ENCODE peak calls at places on chromosomes 7 and 10, in seven cellular contexts. L, X, P, Z, R, T and Y are unnamed samples. For H3K4me1, the result is how much of the 10 kb centered on the place peaks cover.

GRCh38 chr7:55733584-55733983 is 129.0 kb downstream of the SEPTIN14 start:
- DNase-seq in Z (no peak), R (no peak), T (peak), L (no peak), X (no peak), P (no peak), Y (no peak)

GRCh38 chr7:28466341-28466740 is 54.0 kb downstream of the CREB5 start:
- DNase-seq in L (no peak), X (no peak), Z (no peak), P (no peak), R (no peak), T (no peak), Y (no peak)

GRCh38 chr10:91521444-91521843 is 111.3 kb downstream of the HECTD2 start:
- DNase-seq in L (no peak), T (peak), Z (no peak), X (no peak), P (no peak), R (no peak), Y (no peak)

GRCh38 chr10:114723361-114723760 is 65.3 kb upstream of the ABLIM1 start:
- DNase-seq in P (no peak), X (no peak), R (no peak), T (no peak), Z (no peak), L (no peak), Y (no peak)

GRCh38 chr7:41110186-41110585 is 592.7 kb downstream of the INHBA start:
- DNase-seq in Z (no peak), P (no peak), R (no peak), T (no peak), X (peak), L (no peak), Y (no peak)

GRCh38 chr10:71773221-71773971 is at the start of gene VSIR:
- DNase-seq in P (peak), L (peak), R (peak), X (peak), Z (no peak), T (peak), Y (no peak)

GRCh38 chr10:69093933-69094332 is 6.0 kb downstream of the SRGN start:
- DNase-seq in Z (no peak), R (no peak), X (no peak), P (no peak), L (no peak), T (peak), Y (no peak)

GRCh38 chr7:131774419-131775220 is 218.2 kb upstream of the PODXL start:
- DNase-seq in X (no peak), R (no peak), Z (no peak), T (peak), P (no peak), L (no peak), Y (peak)

GRCh38 chr10:33031815-33032320 is 73.8 kb upstream of the ITGB1 start:
- DNase-seq in P (no peak), Z (no peak), X (no peak), R (no peak), L (no peak), T (no peak), Y (no peak)

GRCh38 chr7:4682621-4683042 is 537 bp downstream of the FOXK1 start:
- DNase-seq in Z (no peak), T (peak), L (peak), P (peak), X (peak), R (peak), Y (no peak)

GRCh38 chr7:95276114-95276513 is 48.2 kb downstream of the PON1 start:
- DNase-seq in L (no peak), X (peak), T (no peak), R (no peak), Z (no peak), P (no peak), Y (no peak)

GRCh38 chr7:30238721-30239441 is 45.5 kb upstream of the ZNRF2 start:
- DNase-seq in L (peak), P (peak), R (peak), Z (peak), X (peak), T (peak), Y (no peak)

GRCh38 chr7:66267249-66267648 is 62.1 kb downstream of the TPST1 start:
- DNase-seq in Z (no peak), R (no peak), X (no peak), T (peak), P (no peak), L (peak), Y (no peak)

GRCh38 chr10:14056545-14057332 is 274.0 kb downstream of the FRMD4A start:
- DNase-seq in P (no peak), Z (no peak), L (no peak), T (peak), R (no peak), X (no peak), Y (no peak)

GRCh38 chr10:48609899-48610584 is 5.2 kb upstream of the ARHGAP22 start:
- DNase-seq in Z (no peak), R (no peak), T (no peak), X (no peak), L (no peak), P (no peak), Y (no peak)

GRCh38 chr7:156578578-156578940 is 62.0 kb upstream of the RNF32 start:
- DNase-seq in P (no peak), L (no peak), X (no peak), R (no peak), T (no peak), Z (no peak), Y (no peak)

GRCh38 chr10:62093863-62094291 is 174.8 kb downstream of the RTKN2 start:
- DNase-seq in Z (no peak), X (peak), P (no peak), T (peak), L (no peak), R (no peak), Y (no peak)

GRCh38 chr10:22681301-22681700 is 33.1 kb downstream of the PIP4K2A start:
- DNase-seq in X (no peak), P (no peak), T (no peak), Z (no peak), L (no peak), R (no peak), Y (no peak)

GRCh38 chr7:44348300-44348699 is 22.9 kb upstream of the CAMK2B start:
- DNase-seq in Z (no peak), L (no peak), P (peak), R (no peak), T (peak), X (peak), Y (peak)

GRCh38 chr10:100993986-100994708 is 5.5 kb upstream of the LZTS2 start:
- DNase-seq in R (no peak), L (no peak), Z (no peak), P (no peak), X (no peak), T (peak), Y (no peak)

GRCh38 chr7:475951-476441 is 43.6 kb downstream of the PDGFA start:
- DNase-seq in Z (peak), L (no peak), P (no peak), R (peak), X (no peak), T (no peak), Y (no peak)

GRCh38 chr10:121572857-121573540 is 25.2 kb downstream of the FGFR2 start:
- DNase-seq in Z (no peak), P (no peak), L (no peak), T (no peak), R (no peak), X (no peak), Y (no peak)
- H3K27ac ChIP-seq in Z (no peak), P (no peak), L (no peak), T (peak), R (no peak), X (no peak), Y (no peak)

DNA sequence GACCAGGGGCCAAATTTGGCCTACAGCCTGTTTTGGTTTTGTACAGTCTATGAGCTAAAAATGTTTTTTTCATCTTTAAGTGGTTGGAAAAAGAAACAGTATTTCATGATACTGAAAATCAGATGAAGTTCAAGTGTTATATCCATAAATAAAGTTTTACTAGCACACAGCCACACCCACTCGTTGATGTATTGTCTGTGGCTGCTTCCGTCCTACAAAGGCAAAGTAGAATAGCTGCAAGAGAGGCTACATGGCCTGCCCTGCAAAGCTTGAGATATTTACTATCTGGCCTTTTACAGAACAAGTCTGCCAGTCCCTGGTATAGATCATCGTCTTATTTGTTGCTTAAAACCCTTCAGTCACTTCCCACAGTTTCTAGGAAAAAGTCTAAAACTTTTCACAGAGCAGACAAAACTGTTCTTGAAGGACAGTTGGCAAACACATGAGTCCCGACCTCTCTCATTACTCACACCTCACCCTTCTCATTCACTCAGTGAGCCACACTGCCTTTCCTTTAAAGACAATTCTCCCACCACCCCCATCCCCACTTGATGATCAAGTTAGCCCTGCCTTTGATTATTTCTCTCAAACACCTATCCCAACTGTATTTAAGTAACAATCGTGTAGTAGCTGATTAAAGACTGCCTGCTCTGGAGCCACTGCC is 9.9 kb downstream of the RHEB start:
- DNase-seq in Z (no peak), P (no peak), L (no peak), X (no peak), T (no peak), R (no peak), Y (no peak)
- H3K4me1 ChIP-seq in Z (under half), P (under half), L (under half), X (under half), T (under half), R (half or more), Y (under half)

GRCh38 chr7:140640060-140640611 is 477 bp downstream of the DENND2A start:
- DNase-seq in P (no peak), Z (no peak), X (no peak), T (peak), L (peak), R (peak), Y (no peak)
- H3K27ac ChIP-seq in P (no peak), Z (peak), X (no peak), T (no peak), L (peak), R (peak), Y (no peak)

GRCh38 chr7:92794386-92794785 is 42.0 kb downstream of the CDK6 start:
- DNase-seq in X (no peak), L (no peak), P (no peak), R (no peak), T (no peak), Z (no peak), Y (no peak)
- H3K4me1 ChIP-seq in X (under half), L (under half), P (under half), R (under half), T (under half), Z (under half), Y (under half)

GRCh38 chr10:98367626-98368451 is 47.1 kb downstream of the PYROXD2 start:
- DNase-seq in T (no peak), X (no peak), L (no peak), P (no peak), R (no peak), Z (no peak), Y (no peak)

GRCh38 chr10:98365698-98366530 is 49.1 kb downstream of the PYROXD2 start:
- DNase-seq in L (no peak), P (no peak), R (no peak), Z (no peak), X (peak), T (no peak), Y (no peak)

GRCh38 chr10:98363188-98363587 is 51.8 kb downstream of the PYROXD2 start:
- DNase-seq in Z (no peak), T (no peak), X (peak), R (no peak), P (no peak), L (no peak), Y (no peak)

GRCh38 chr10:98361636-98362035 is 53.3 kb downstream of the PYROXD2 start:
- DNase-seq in L (no peak), P (no peak), Z (no peak), R (no peak), X (no peak), T (no peak), Y (no peak)

DNA sequence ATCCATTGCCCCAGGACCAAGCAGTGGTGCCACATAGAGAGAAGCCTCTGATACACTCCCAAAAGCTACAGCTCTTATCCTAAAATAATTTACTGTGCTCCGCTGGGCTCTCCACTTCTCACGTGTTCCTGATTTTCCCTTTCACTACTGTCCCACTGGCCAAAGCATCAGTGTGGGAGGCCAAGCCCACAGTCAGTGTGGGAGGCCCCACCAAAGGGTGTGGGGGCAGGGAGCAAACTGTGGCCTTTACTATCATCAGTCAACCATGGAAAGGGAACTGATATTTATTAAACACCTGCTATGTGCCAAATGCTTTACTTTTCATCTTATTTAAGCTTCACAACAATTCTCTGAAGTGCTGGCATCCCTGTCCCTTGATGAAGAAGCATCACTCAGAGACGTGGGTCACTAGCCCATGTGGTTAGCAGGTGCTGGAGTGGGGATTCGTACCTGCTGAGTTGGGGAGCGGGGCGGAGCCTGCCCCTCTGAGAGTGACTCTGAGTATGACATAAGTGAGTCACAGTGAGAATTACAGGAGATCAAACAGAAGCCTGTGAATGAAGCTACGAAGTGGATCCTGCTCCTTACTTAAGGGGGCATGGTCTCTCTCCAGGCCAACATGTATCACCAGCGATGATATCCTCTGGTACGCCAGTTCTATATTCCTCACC is 50.4 kb downstream of the PYROXD2 start:
- DNase-seq in P (peak), L (no peak), R (no peak), X (no peak), Z (no peak), T (no peak), Y (no peak)
- H3K27ac ChIP-seq in P (no peak), L (no peak), R (no peak), X (no peak), Z (no peak), T (no peak), Y (no peak)

GRCh38 chr10:79340646-79341244 is 6.5 kb upstream of the PPIF start:
- DNase-seq in X (no peak), L (no peak), T (no peak), Z (peak), P (no peak), R (no peak), Y (no peak)

GRCh38 chr10:79342295-79342761 is 4.9 kb upstream of the PPIF start:
- DNase-seq in R (no peak), L (no peak), P (no peak), X (no peak), T (no peak), Z (peak), Y (no peak)

GRCh38 chr10:79345241-79346011 is 1.8 kb upstream of the PPIF start:
- DNase-seq in P (no peak), T (no peak), Z (no peak), X (no peak), L (no peak), R (no peak), Y (no peak)

GRCh38 chr10:79344502-79345195 is 2.6 kb upstream of the PPIF start:
- DNase-seq in R (no peak), T (no peak), L (no peak), Z (peak), P (no peak), X (no peak), Y (no peak)

DNA sequence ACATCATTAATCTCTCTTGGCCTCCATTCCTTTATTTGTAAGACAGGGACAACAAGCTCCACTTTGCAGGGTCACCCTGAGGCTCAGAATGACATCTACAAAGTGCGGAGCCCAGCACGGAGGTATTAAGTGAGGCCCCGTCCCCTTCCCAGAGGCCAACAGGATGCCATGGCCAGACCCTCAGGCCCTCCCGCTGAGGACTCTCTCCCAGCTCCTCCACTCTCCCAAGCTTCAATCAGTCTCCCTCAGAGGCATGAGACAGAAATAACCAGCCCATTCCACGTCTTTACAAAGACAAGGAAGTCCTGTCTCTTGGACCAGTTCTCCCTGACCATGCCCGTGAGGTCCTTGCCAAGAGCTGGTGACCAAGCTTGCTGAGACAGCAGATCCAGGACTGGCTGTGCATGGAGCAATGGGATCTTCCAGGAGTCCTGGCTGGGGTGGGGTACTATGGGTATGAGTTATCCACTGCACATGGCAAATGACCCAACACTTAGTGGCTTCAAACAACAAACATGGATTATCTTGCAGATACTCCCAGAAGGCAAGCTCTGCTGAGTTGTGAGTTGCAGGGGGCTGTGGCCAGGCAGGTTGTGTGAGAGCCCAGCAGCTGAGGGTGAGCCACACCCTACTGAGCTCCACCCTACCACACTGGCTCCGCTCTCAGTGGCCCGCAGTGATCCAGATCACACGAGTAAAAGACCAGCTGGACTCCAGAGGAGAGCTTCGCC is 4.3 kb upstream of the PPIF start:
- DNase-seq in L (no peak), X (peak), Z (peak), R (no peak), T (no peak), P (no peak), Y (no peak)
- H3K4me1 ChIP-seq in L (under half), X (under half), Z (under half), R (under half), T (under half), P (under half), Y (under half)